ENCODE peak calls at places on chromosomes 4 and X, in four cellular contexts. O is epithelial cell of proximal tubule, N is substantia nigra, D is renal cortical epithelial cell. B is an unnamed sample.

GRCh38 chrX:6227445-6227820 is 1.2 kb downstream of the NLGN4X start:
- DNase-seq in O (no peak), N (peak), D (no peak), B (no peak)

GRCh38 chr4:17324431-17324830 is 187.5 kb downstream of the QDPR start:
- DNase-seq in O (no peak), N (peak), D (peak), B (peak)

GRCh38 chr4:6875431-6875831 is 34.2 kb upstream of the TBC1D14 start:
- DNase-seq in O (no peak), N (no peak), D (no peak), B (no peak)

GRCh38 chr4:2174061-2174460 is 67.9 kb downstream of the HAUS3 start:
- DNase-seq in O (no peak), N (no peak), D (no peak), B (no peak)

GRCh38 chr4:173088144-173088543 is 80.5 kb upstream of the GALNT7 start:
- DNase-seq in O (no peak), N (no peak), D (no peak), B (no peak)

GRCh38 chrX:9586992-9587392 is 122.1 kb downstream of the TBL1X start:
- DNase-seq in O (no peak), N (no peak), D (no peak), B (no peak)

GRCh38 chrX:67104982-67105757 is 438.7 kb upstream of the AR start:
- DNase-seq in O (no peak), N (no peak), D (no peak), B (no peak)

GRCh38 chr4:16067515-16067914 is 16.3 kb downstream of the PROM1 start:
- DNase-seq in O (no peak), N (peak), D (no peak), B (no peak)

GRCh38 chr4:71559957-71560541 is 221.2 kb downstream of the SLC4A4 start:
- DNase-seq in O (peak), N (no peak), D (peak), B (peak)

GRCh38 chrX:139025822-139026221 is 314.3 kb upstream of the FGF13 start:
- DNase-seq in O (no peak), N (no peak), D (peak), B (no peak)

GRCh38 chr4:1240721-1241465 is 8.0 kb downstream of the CTBP1 start:
- DNase-seq in O (no peak), N (no peak), D (no peak), B (no peak)

GRCh38 chr4:150789864-150790263 is 207.9 kb downstream of the MAB21L2 start:
- DNase-seq in O (no peak), N (no peak), D (no peak), B (no peak)

GRCh38 chr4:16391196-16391595 is 164.9 kb upstream of the TAPT1 start:
- DNase-seq in O (no peak), N (no peak), D (no peak), B (no peak)

GRCh38 chrX:77398341-77398740 is 48.8 kb upstream of the FGF16 start:
- DNase-seq in O (no peak), N (no peak), D (no peak), B (no peak)

GRCh38 chr4:156294577-156294976 is 340.9 kb upstream of the CTSO start:
- DNase-seq in O (peak), N (no peak), D (peak), B (peak)

GRCh38 chrX:27679281-27679680 is 89.1 kb downstream of the DCAF8L2 start:
- DNase-seq in O (no peak), N (no peak), D (no peak), B (no peak)

GRCh38 chrX:28668957-28669356 is 81.7 kb downstream of the IL1RAPL1 start:
- DNase-seq in O (no peak), N (no peak), D (no peak), B (no peak)

GRCh38 chr4:121072836-121073362 is 564 bp upstream of the NDNF start:
- DNase-seq in O (no peak), N (peak), D (no peak), B (no peak)